ENCODE peak calls at places on chromosomes 16 and 17, in five cellular contexts. S is adrenal gland, R is heart left ventricle, K is BE2C, C is tibial nerve. T is an unnamed sample.

GRCh38 chr17:80881321-80881720 is 110.3 kb upstream of the CHMP6 start:
- DNase-seq in R (no peak), S (no peak), K (no peak), C (no peak), T (no peak)

GRCh38 chr16:4327782-4328579 is 12.1 kb downstream of the GLIS2 start:
- DNase-seq in R (peak; percentile 91), S (peak; percentile 86), C (peak; percentile 60), K (peak; percentile 89), T (peak; percentile 56)

GRCh38 chr17:2122641-2123302 is 67.9 kb downstream of the HIC1 start:
- DNase-seq in R (peak; percentile 80), S (peak; percentile 33), K (peak; percentile 19), C (no peak), T (no peak)

GRCh38 chr17:73822371-73822770 is 178.1 kb upstream of the SDK2 start:
- DNase-seq in K (no peak), C (no peak), R (no peak), S (no peak), T (no peak)

GRCh38 chr16:27335349-27336052 is 21.7 kb downstream of the IL4R start:
- DNase-seq in R (no peak), K (no peak), S (no peak), C (no peak), T (no peak)

GRCh38 chr16:4947722-4948503 is 10.2 kb upstream of the SEC14L5 start:
- DNase-seq in C (no peak), K (no peak), S (no peak), R (no peak), T (peak; percentile 30)

GRCh38 chr16:88406096-88407041 is 23.6 kb downstream of the ZNF469 start:
- DNase-seq in S (no peak), K (no peak), R (no peak), C (no peak), T (no peak)

GRCh38 chr17:16121915-16122314 is 93.4 kb downstream of the NCOR1 start:
- DNase-seq in C (no peak), S (no peak), R (no peak), K (no peak), T (no peak)

GRCh38 chr17:38669520-38669919 is 5.2 kb downstream of the EPOP start:
- DNase-seq in K (no peak), C (no peak), S (no peak), R (no peak), T (no peak)

GRCh38 chr16:88533945-88534641 is 36.1 kb upstream of the ZC3H18 start:
- DNase-seq in R (peak; percentile 84), K (peak; percentile 11), S (peak; percentile 83), C (peak; percentile 66), T (peak; percentile 88)

GRCh38 chr17:76054112-76054476 is 18.2 kb downstream of the SRP68 start:
- DNase-seq in C (no peak), R (no peak), S (no peak), K (no peak), T (no peak)

GRCh38 chr16:68368602-68368944 is 57.8 kb downstream of the PRMT7 start:
- DNase-seq in R (no peak), K (no peak), C (no peak), S (no peak), T (peak; percentile 38)

GRCh38 chr16:68369168-68369567 is 58.3 kb downstream of the PRMT7 start:
- DNase-seq in R (no peak), S (no peak), C (no peak), K (no peak), T (no peak)

GRCh38 chr16:68370921-68371651 is 60.3 kb downstream of the PRMT7 start:
- DNase-seq in K (no peak), C (no peak), S (no peak), R (no peak), T (no peak)

GRCh38 chr16:68370221-68370920 is 59.6 kb downstream of the PRMT7 start:
- DNase-seq in S (no peak), R (no peak), K (no peak), C (no peak), T (no peak)

DNA sequence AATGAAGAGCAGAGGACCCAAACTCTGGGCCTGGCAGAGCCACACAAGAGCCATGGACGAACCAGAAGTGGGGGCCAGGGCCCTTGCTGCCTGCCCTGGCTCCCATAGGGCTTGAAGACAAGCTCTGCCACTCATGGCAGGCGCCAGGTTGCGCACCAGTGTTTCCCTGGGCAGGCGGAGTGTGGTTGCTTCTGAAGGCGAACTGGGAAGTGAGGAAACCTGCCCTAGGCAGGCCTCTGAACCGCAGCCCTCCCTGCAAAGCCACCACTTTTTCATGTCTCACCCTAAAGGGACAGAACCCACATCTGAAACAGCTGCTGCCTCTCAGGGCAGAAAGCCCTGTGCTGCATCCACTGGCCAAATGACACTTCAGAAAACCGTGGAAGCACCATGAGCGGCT is 58.9 kb downstream of the PRMT7 start:
- DNase-seq in S (no peak), R (no peak), C (no peak), K (no peak), T (peak; percentile 84)
- H3K4me3 ChIP-seq in S (no peak overlapping the region), R (no peak overlapping the region), C (no peak overlapping the region), K (no peak overlapping the region), T (no peak overlapping the region)

GRCh38 chr16:66588981-66589713 is 9.9 kb downstream of the CMTM2 start:
- DNase-seq in C (no peak), R (peak; percentile 51), K (no peak), S (no peak), T (peak; percentile 73)
- H3K4me3 ChIP-seq in C (no peak overlapping the region), R (no peak overlapping the region), K (no peak overlapping the region), S (no peak overlapping the region), T (no peak overlapping the region)

GRCh38 chr17:309361-309888 is 43.2 kb downstream of the RPH3AL start:
- DNase-seq in S (no peak), C (no peak), K (peak; percentile 40), R (peak; percentile 26), T (peak; percentile 71)
- H3K4me3 ChIP-seq in S (no peak overlapping the region), C (no peak overlapping the region), K (no peak overlapping the region), R (no peak overlapping the region), T (no peak overlapping the region)

GRCh38 chr16:2457946-2458345 is 2.0 kb upstream of the TEDC2 start:
- DNase-seq in R (no peak), K (no peak), C (no peak), S (no peak), T (no peak)

GRCh38 chr16:2458887-2459646 is 842 bp upstream of the TEDC2 start:
- DNase-seq in K (no peak), R (no peak), S (no peak), C (no peak), T (no peak)

GRCh38 chr16:2457267-2457666 is 2.6 kb upstream of the TEDC2 start:
- DNase-seq in R (no peak), S (no peak), K (no peak), C (no peak), T (no peak)

GRCh38 chr16:2455081-2455845 is 4.6 kb upstream of the TEDC2 start:
- DNase-seq in S (no peak), K (no peak), R (no peak), C (no peak), T (no peak)

DNA sequence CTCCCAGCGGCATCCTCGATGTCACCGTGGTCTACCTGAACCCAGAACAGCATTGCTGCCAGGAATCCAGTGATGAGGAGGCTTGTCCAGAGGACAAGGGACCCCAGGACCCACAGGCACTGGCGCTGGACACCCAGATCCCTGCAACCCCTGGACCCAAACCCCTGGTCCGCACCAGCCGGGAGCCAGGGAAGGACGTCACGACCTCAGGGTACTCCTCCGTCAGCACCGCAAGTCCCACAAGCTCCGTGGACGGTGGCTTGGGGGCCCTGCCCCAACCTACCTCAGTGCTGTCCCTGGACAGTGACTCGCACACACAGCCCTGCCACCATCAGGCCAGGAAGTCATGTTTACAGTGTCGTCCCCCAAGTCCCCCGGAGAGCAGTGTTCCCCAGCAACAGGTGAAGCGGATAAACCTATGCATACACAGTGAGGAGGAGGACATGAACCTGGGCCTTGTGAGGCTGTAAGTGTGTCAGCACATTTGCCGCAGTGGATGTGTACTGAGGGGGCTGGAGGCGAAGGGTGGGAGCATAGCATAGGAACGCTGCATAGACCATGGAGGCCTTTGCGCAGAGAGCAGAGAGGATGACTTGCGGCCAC is 3.3 kb upstream of the TEDC2 start:
- DNase-seq in C (no peak), S (no peak), K (no peak), R (no peak), T (no peak)
- H3K4me3 ChIP-seq in C (no peak overlapping the region), S (no peak overlapping the region), K (no peak overlapping the region), R (no peak overlapping the region), T (no peak overlapping the region)

GRCh38 chr16:28499854-28500253 is 5.4 kb downstream of the APOBR start:
- DNase-seq in C (no peak), R (no peak), S (no peak), K (no peak), T (no peak)
- H3K4me3 ChIP-seq in C (no peak overlapping the region), R (no peak overlapping the region), S (no peak overlapping the region), K (no peak overlapping the region), T (no peak overlapping the region)

GRCh38 chr17:44324092-44324570 is 492 bp downstream of the SLC25A39 start:
- DNase-seq in C (no peak), K (no peak), R (no peak), S (no peak), T (peak; percentile 35)

GRCh38 chr17:44327715-44328449 is 3.3 kb upstream of the SLC25A39 start:
- DNase-seq in R (no peak), C (no peak), S (no peak), K (no peak), T (no peak)

GRCh38 chr17:44323359-44324091 is 1.1 kb downstream of the SLC25A39 start:
- DNase-seq in R (no peak), S (no peak), C (no peak), K (no peak), T (no peak)

GRCh38 chr17:44324571-44325275 is at the start of gene SLC25A39:
- DNase-seq in S (peak; percentile 97), K (peak; percentile 96), C (peak; percentile 91), R (peak; percentile 96), T (peak; percentile 98)

DNA sequence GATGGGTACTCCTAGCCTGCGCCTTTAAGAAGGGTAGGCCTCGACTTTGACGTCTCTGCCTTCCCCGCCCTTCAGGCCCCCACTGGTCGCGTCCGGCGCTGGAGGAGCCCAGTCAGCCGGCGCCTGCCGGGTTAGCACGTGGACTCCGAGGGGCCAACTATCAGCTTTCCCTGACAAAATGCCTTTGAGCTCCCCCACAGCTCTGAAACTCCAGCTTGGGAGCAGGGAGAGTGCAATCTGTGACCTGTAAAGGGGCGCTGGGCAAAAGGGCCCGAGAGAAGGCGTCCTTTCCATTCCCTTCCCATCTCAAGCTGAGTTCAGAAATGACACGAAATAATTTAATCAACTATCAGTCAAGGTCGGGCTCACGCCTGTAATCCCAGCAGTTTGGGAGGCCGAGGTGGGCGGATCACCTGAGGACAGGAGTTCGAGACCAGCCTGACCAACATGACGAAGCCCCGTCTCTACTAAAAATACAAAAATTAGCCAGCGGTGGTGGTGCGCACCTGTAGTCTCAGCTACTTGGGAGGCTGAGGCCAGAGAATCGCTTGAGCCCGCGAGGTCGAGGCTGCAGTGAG is 2.3 kb upstream of the SLC25A39 start:
- DNase-seq in R (peak; percentile 98), C (peak; percentile 90), S (peak; percentile 97), K (peak; percentile 96), T (peak; percentile 98)
- H3K4me3 ChIP-seq in R (peak overlapping the region; percentile 26), C (no peak overlapping the region), S (no peak overlapping the region), K (no peak overlapping the region), T (peak overlapping the region; percentile 70)

GRCh38 chr16:1377406-1378010 is 25.8 kb downstream of the GNPTG start:
- DNase-seq in K (no peak), C (no peak), R (no peak), S (no peak), T (no peak)
- H3K4me3 ChIP-seq in K (peak overlapping the region; percentile 88), C (no peak overlapping the region), R (no peak overlapping the region), S (no peak overlapping the region), T (no peak overlapping the region)

GRCh38 chr16:72425571-72426341 is 253.8 kb upstream of the PMFBP1 start:
- DNase-seq in C (no peak), S (no peak), K (no peak), R (no peak), T (no peak)
- H3K4me3 ChIP-seq in C (no peak overlapping the region), S (no peak overlapping the region), K (no peak overlapping the region), R (no peak overlapping the region), T (no peak overlapping the region)

T was measured in GM12865.